ENCODE peak calls at places on chromosomes 12 and 14, in eight cellular contexts. L is A172, C is epithelial cell of esophagus, M is upper lobe of left lung, U is SW480, W is H54, F is heart left ventricle, K is cardiac muscle cell. V is an unnamed sample.

GRCh38 chr12:116320839-116321238 is 43.3 kb upstream of the MED13L start:
- DNase-seq in L (no peak), C (peak), M (no peak), U (no peak), W (no peak), F (no peak), K (no peak), V (no peak)

GRCh38 chr14:91396959-91397815 is 20.4 kb downstream of the CCDC88C start:
- DNase-seq in L (no peak), C (peak), M (peak), U (peak), W (no peak), F (no peak), K (no peak), V (no peak)

GRCh38 chr12:112823582-112824149 is 32.1 kb downstream of the RPH3A start:
- DNase-seq in L (no peak), C (no peak), M (no peak), U (no peak), W (no peak), F (no peak), K (no peak), V (no peak)

GRCh38 chr12:129067482-129067881 is 214.2 kb downstream of the GLT1D1 start:
- DNase-seq in L (no peak), C (no peak), M (no peak), U (no peak), W (no peak), F (no peak), K (no peak), V (no peak)

GRCh38 chr14:100015251-100015655 is 50.0 kb upstream of the EVL start:
- DNase-seq in L (no peak), C (no peak), M (peak), U (no peak), W (no peak), F (no peak), K (no peak), V (no peak)

GRCh38 chr14:68655961-68656360 is 136.9 kb downstream of the ZFP36L1 start:
- DNase-seq in L (no peak), C (no peak), M (no peak), U (peak), W (no peak), F (no peak), K (no peak), V (no peak)

GRCh38 chr12:113208041-113208934 is 13.0 kb upstream of the TPCN1 start:
- DNase-seq in L (no peak), C (no peak), M (peak), U (peak), W (no peak), F (peak), K (peak), V (no peak)

GRCh38 chr12:11981174-11981733 is 89.5 kb upstream of the BCL2L14 start:
- DNase-seq in L (no peak), C (peak), M (no peak), U (no peak), W (no peak), F (no peak), K (peak), V (no peak)

GRCh38 chr12:52691076-52691764 is 11.0 kb upstream of the KRT1 start:
- DNase-seq in L (no peak), C (no peak), M (no peak), U (peak), W (no peak), F (no peak), K (no peak), V (peak)

GRCh38 chr12:121737421-121737820 is 24.9 kb downstream of the TMEM120B start:
- DNase-seq in L (no peak), C (no peak), M (no peak), U (no peak), W (no peak), F (no peak), K (no peak), V (no peak)

GRCh38 chr12:69161835-69162234 is 77.5 kb upstream of the CPSF6 start:
- DNase-seq in L (no peak), C (no peak), M (no peak), U (no peak), W (no peak), F (no peak), K (peak), V (peak)

GRCh38 chr12:79555006-79555925 is 135.5 kb downstream of the PAWR start:
- DNase-seq in L (peak), C (peak), M (no peak), U (peak), W (no peak), F (no peak), K (peak), V (peak)

GRCh38 chr12:10672231-10672868 is 1.5 kb downstream of the STYK1 start:
- DNase-seq in L (no peak), C (no peak), M (no peak), U (peak), W (no peak), F (no peak), K (no peak), V (no peak)

GRCh38 chr14:101061411-101062064 is 158.0 kb upstream of the RTL1 start:
- DNase-seq in L (no peak), C (no peak), M (no peak), U (no peak), W (no peak), F (no peak), K (no peak), V (no peak)

GRCh38 chr14:54278087-54278486 is 118.7 kb upstream of the CDKN3 start:
- DNase-seq in L (peak), C (no peak), M (no peak), U (no peak), W (no peak), F (no peak), K (peak), V (no peak)

GRCh38 chr14:32202468-32202865 is 602 bp downstream of the RNU6-8 start:
- DNase-seq in L (no peak), C (peak), M (no peak), U (peak), W (no peak), F (no peak), K (no peak), V (no peak)

GRCh38 chr14:104320611-104321086 is 182.3 kb downstream of the KIF26A start:
- DNase-seq in L (no peak), C (no peak), M (peak), U (no peak), W (no peak), F (peak), K (no peak), V (no peak)